ENCODE peak calls at places on chromosome 16, in four cellular contexts. P is upper lobe of right lung, T is osteoblast, L is spleen. E is an unnamed sample. For H3K4me1, the result is how much of the 10 kb centered on the place peaks cover.

GRCh38 chr16:49596699-49597291 is 223.2 kb downstream of the C16orf78 start:
- DNase-seq in T (no peak), P (no peak), L (peak), E (no peak)

GRCh38 chr16:50848755-50849514 is 107.0 kb downstream of the CYLD start:
- DNase-seq in P (no peak), L (no peak), T (no peak), E (no peak)

GRCh38 chr16:10114411-10114810 is 67.8 kb downstream of the GRIN2A start:
- DNase-seq in P (no peak), T (no peak), L (no peak), E (no peak)

GRCh38 chr16:1631230-1631629 is 19.1 kb downstream of the CRAMP1 start:
- DNase-seq in L (no peak), P (no peak), T (peak), E (no peak)

GRCh38 chr16:85868495-85868894 is 30.5 kb upstream of the IRF8 start:
- DNase-seq in P (no peak), T (no peak), L (no peak), E (no peak)

GRCh38 chr16:84547539-84548058 is 43.1 kb upstream of the MEAK7 start:
- DNase-seq in T (no peak), P (no peak), L (peak), E (no peak)

GRCh38 chr16:35516551-35516950 is 2057.1 kb downstream of the TP53TG3F start:
- DNase-seq in T (no peak), P (no peak), L (no peak), E (no peak)

GRCh38 chr16:69711115-69711740 is 15.1 kb downstream of the NQO1 start:
- DNase-seq in L (no peak), P (peak), T (peak), E (no peak)

GRCh38 chr16:50372611-50373344 is 4.0 kb upstream of the BRD7 start:
- DNase-seq in T (peak), L (no peak), P (no peak), E (peak)

GRCh38 chr16:85508388-85508787 is 104.7 kb upstream of the GSE1 start:
- DNase-seq in P (no peak), T (no peak), L (no peak), E (no peak)

GRCh38 chr16:16096161-16096857 is 127.0 kb downstream of the ABCC6 start:
- DNase-seq in T (peak), L (no peak), P (no peak), E (peak)

GRCh38 chr16:56801762-56802161 is 63.2 kb upstream of the SLC12A3 start:
- DNase-seq in P (no peak), L (no peak), T (no peak), E (no peak)
- H3K4me1 ChIP-seq in P (under half), L (under half), T (under half), E (under half)

GRCh38 chr16:30011505-30012480 is 966 bp upstream of the DOC2A start:
- DNase-seq in P (no peak), T (peak), L (no peak), E (no peak)
- H3K4me3 ChIP-seq in P (peak), T (no peak), L (peak), E (peak)

GRCh38 chr16:22948603-22949368 is 134.8 kb downstream of the HS3ST2 start:
- DNase-seq in L (peak), P (peak), T (peak), E (peak)

GRCh38 chr16:22942812-22943211 is 128.8 kb downstream of the HS3ST2 start:
- DNase-seq in P (no peak), T (no peak), L (no peak), E (no peak)

GRCh38 chr16:22948058-22948602 is 134.2 kb downstream of the HS3ST2 start:
- DNase-seq in T (no peak), L (no peak), P (no peak), E (no peak)

GRCh38 chr16:22945361-22945760 is 131.4 kb downstream of the HS3ST2 start:
- DNase-seq in L (no peak), T (no peak), P (no peak), E (no peak)

DNA sequence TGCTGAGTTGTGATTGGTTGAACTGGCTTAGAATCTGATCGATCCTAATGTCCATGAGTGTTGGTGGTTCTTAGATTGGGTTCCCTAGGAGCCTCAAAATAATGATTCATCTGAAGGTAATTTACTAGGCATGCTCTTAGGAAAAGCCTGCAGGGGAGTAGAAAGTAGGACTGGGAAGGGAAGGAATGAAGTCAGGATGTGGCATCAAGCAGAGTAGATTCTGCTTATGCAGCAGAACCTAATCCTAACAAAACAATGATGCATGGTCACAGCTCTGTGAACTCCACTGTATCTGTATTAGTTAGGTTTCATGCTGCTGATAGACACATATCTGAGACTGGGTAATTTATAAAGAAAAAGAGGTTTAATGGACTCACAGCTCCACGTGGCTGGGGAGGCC is 132.5 kb downstream of the HS3ST2 start:
- DNase-seq in P (no peak), L (no peak), T (no peak), E (no peak)
- H3K4me1 ChIP-seq in P (under half), L (under half), T (under half), E (under half)

GRCh38 chr16:9014389-9014788 is 50.7 kb upstream of the USP7 start:
- DNase-seq in P (no peak), L (no peak), T (no peak), E (no peak)
- H3K4me3 ChIP-seq in P (no peak), L (no peak), T (no peak), E (no peak)

DNA sequence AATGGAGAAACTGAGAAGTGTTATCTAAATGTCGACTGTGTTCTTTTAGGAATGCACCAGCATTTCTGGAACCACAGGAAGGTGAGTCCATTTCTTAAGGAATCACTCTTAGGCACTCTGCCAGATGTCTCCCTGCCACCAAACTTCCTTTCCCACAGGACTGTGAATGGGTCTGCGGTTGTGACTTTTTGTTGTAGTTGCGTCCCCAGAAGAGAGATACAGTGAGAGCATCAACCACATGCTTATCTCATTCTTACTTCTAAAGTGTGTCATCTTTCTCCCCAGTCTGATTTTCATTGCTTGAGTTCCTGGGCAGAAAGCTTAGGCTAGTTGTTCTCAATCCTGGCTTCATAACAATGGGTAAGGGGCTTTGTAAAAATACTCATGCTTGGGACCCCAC is 13.4 kb downstream of the ITPRIPL2 start:
- DNase-seq in T (no peak), P (no peak), L (no peak), E (no peak)
- H3K4me1 ChIP-seq in T (under half), P (under half), L (under half), E (under half)

DNA sequence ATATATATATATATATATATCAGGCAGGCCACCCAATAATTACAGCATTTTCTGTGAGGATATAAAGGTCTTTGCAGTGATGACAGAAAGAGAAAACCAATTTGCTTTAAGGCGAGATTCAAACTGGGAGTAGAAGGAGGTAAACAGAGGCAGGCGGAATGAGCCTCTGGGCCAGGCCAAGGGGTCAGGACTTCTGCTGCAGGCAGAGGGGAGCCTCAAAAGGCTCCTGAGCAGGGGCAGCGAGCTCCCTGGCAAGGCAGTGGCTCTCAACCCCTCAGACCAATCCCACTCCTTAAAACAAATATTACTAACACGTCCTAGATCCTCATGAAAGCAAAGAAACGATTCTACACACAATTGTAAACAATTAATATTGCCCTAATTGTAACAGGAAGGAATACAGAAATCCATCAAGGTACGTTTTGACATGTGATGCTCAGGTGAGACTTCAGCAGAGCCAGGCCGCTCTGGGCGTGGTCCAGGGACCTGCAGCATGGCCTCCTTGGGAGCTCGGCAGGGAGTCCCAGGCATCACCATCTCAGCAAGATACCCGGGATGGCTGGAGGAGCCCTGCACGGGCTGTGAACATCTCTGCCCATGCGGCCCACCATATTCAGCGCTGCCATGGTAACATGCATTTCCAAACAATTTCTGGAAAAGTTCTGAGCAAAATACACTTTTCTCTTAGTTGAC is 18.4 kb downstream of the FBXO31 start:
- DNase-seq in P (no peak), L (peak), T (no peak), E (no peak)
- H3K4me3 ChIP-seq in P (no peak), L (no peak), T (no peak), E (no peak)

DNA sequence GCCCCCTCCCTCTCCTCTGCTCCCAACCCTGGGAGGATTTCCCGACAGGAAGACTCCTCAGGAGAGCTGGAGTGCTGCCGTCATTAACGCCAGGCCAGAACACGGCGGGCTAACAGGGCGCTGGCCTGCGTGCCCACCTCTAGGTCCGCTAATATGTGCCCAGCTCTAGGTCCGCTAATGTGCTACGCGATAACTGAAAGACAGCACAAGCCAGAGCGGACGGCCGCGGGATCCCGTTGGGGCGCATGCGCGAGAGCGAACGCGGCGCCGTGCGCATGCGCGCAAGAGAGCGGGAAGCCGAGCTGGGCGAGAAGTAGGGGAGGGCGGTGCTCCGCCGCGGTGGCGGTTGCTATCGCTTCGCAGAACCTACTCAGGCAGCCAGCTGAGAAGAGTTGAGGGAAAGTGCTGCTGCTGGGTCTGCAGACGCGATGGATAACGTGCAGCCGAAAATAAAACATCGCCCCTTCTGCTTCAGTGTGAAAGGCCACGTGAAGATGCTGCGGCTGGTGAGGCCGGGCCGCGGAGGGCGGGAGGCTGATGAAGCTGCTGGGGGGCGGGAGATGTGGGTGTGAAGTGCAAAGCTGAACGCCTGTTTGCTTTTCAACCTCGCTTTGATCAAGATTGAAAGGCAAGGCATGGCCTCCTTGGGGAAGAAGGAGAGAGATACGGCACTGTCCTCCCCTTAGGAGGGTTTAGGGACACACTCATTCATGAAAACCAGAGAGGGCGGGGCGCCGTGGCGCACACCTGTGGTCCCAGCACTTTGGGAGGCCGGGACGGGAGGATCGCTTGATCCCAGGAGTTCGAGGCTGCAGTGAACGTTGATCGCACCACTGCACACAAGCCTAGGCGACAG is at the start of gene CKLF:
- DNase-seq in T (peak), P (peak), L (peak), E (peak)
- H3K4me1 ChIP-seq in T (under half), P (under half), L (under half), E (under half)

E was measured in sigmoid colon.